ENCODE peak calls at places on chromosomes 13 and 19, in ten cellular contexts. J is Calu3, D is foreskin keratinocyte, Y is Caco-2, U is endothelial cell, P is H1, G is cardiac muscle cell, S is activated B cell treated with CpG ODN at 0.5 μM for 24 hours, V is pancreas, L is mammary epithelial cell. N is an unnamed sample.

GRCh38 chr13:91362908-91363307 is 15.4 kb downstream of the MIR17HG start:
- DNase-seq in U (no peak), G (no peak), L (no peak), Y (no peak), V (no peak), S (no peak), D (no peak), P (no peak), J (no peak), N (no peak)

GRCh38 chr13:95254341-95254740 is 46.9 kb downstream of the ABCC4 start:
- DNase-seq in V (no peak), U (no peak), P (no peak), D (peak; percentile 19), Y (peak; percentile 34), J (no peak), L (peak; percentile 46), G (no peak), S (no peak), N (no peak)

GRCh38 chr19:44782729-44783128 is 5.0 kb downstream of the CBLC start:
- DNase-seq in P (no peak), J (no peak), G (no peak), Y (no peak), D (no peak), S (no peak), L (no peak), V (no peak), U (no peak), N (no peak)

GRCh38 chr13:27174766-27175455 is 3.3 kb upstream of the USP12 start:
- DNase-seq in V (no peak), U (no peak), S (no peak), L (no peak), G (peak; percentile 15), J (no peak), Y (no peak), P (no peak), D (no peak), N (no peak)

GRCh38 chr13:32737111-32737571 is 150.9 kb downstream of the PDS5B start:
- DNase-seq in J (no peak), V (no peak), L (no peak), G (peak; percentile 40), P (no peak), S (no peak), Y (no peak), U (no peak), D (no peak), N (no peak)

GRCh38 chr13:40269086-40269485 is 397.4 kb downstream of the FOXO1 start:
- DNase-seq in D (no peak), P (no peak), Y (no peak), J (no peak), U (no peak), S (no peak), L (no peak), V (no peak), G (peak; percentile 24), N (no peak)

GRCh38 chr13:95809429-95809828 is 132.5 kb downstream of the DNAJC3 start:
- DNase-seq in V (no peak), L (no peak), J (no peak), P (no peak), S (no peak), D (no peak), U (no peak), G (no peak), Y (no peak), N (no peak)

GRCh38 chr13:84606616-84607015 is 724.3 kb upstream of the SLITRK1 start:
- DNase-seq in P (no peak), V (no peak), J (no peak), S (no peak), D (no peak), L (no peak), Y (no peak), G (no peak), U (no peak), N (no peak)

GRCh38 chr19:49585023-49585422 is 3.9 kb downstream of the PRRG2 start:
- DNase-seq in L (no peak), V (no peak), U (no peak), Y (no peak), G (no peak), D (no peak), P (peak; percentile 81), J (no peak), S (no peak), N (no peak)

GRCh38 chr19:56927791-56928207 is 87.3 kb upstream of the PEG3 start:
- DNase-seq in L (no peak), V (no peak), J (no peak), Y (no peak), P (no peak), D (no peak), G (no peak), U (no peak), S (no peak), N (no peak)

GRCh38 chr13:111962431-111962891 is 104.5 kb upstream of the SOX1 start:
- DNase-seq in S (no peak), G (no peak), L (no peak), J (no peak), Y (no peak), P (no peak), D (no peak), V (no peak), U (no peak), N (no peak)

GRCh38 chr13:111963031-111963430 is 103.9 kb upstream of the SOX1 start:
- DNase-seq in Y (no peak), S (no peak), G (no peak), D (no peak), L (no peak), J (no peak), P (no peak), U (no peak), V (no peak), N (no peak)

GRCh38 chr13:111966969-111967368 is 100.0 kb upstream of the SOX1 start:
- DNase-seq in J (no peak), P (no peak), V (no peak), G (no peak), Y (no peak), U (no peak), L (no peak), D (no peak), S (no peak), N (no peak)

GRCh38 chr13:111965466-111966214 is 101.3 kb upstream of the SOX1 start:
- DNase-seq in J (no peak), V (no peak), L (no peak), U (no peak), D (no peak), S (no peak), P (no peak), Y (no peak), G (no peak), N (no peak)

GRCh38 chr13:111964411-111965035 is 102.4 kb upstream of the SOX1 start:
- DNase-seq in P (no peak), G (no peak), Y (no peak), S (no peak), U (no peak), D (no peak), L (no peak), V (no peak), J (no peak), N (no peak)
- TF ChIP-seq CTCF in P (no peak), G (no peak), Y (no peak), S (no peak), U (no peak), D (no peak), L (no peak), V (no peak), J (no peak), N (no peak)

GRCh38 chr13:48069573-48069972 is 25.3 kb downstream of the MED4 start:
- DNase-seq in U (no peak), J (no peak), D (no peak), G (no peak), V (no peak), L (no peak), Y (no peak), S (no peak), P (no peak), N (no peak)

GRCh38 chr13:48066310-48066989 is 28.5 kb downstream of the MED4 start:
- DNase-seq in Y (no peak), D (peak; percentile 41), U (no peak), V (no peak), P (no peak), J (no peak), S (no peak), L (peak; percentile 65), G (peak; percentile 8), N (no peak)

GRCh38 chr13:48068952-48069351 is 26.0 kb downstream of the MED4 start:
- DNase-seq in P (no peak), V (no peak), S (no peak), Y (no peak), L (no peak), J (no peak), G (no peak), D (no peak), U (no peak), N (no peak)

GRCh38 chr13:48070942-48071341 is 24.0 kb downstream of the MED4 start:
- DNase-seq in D (no peak), Y (no peak), U (no peak), P (no peak), J (no peak), G (no peak), V (no peak), S (no peak), L (no peak), N (no peak)

GRCh38 chr13:48068036-48068435 is 26.9 kb downstream of the MED4 start:
- DNase-seq in G (no peak), L (no peak), D (no peak), S (no peak), J (no peak), V (no peak), P (no peak), Y (no peak), U (no peak), N (no peak)
- TF ChIP-seq CTCF in G (no peak), L (no peak), D (peak; percentile 20), S (no peak), J (no peak), V (no peak), P (no peak), Y (no peak), U (no peak), N (no peak)

GRCh38 chr19:55459551-55459949 is 1.9 kb downstream of the ISOC2 start:
- DNase-seq in U (no peak), L (no peak), D (no peak), P (no peak), J (no peak), S (no peak), G (no peak), Y (no peak), V (no peak), N (no peak)
- TF ChIP-seq CTCF in U (no peak), L (no peak), D (no peak), P (no peak), J (no peak), S (no peak), G (no peak), Y (no peak), V (no peak), N (no peak)

DNA sequence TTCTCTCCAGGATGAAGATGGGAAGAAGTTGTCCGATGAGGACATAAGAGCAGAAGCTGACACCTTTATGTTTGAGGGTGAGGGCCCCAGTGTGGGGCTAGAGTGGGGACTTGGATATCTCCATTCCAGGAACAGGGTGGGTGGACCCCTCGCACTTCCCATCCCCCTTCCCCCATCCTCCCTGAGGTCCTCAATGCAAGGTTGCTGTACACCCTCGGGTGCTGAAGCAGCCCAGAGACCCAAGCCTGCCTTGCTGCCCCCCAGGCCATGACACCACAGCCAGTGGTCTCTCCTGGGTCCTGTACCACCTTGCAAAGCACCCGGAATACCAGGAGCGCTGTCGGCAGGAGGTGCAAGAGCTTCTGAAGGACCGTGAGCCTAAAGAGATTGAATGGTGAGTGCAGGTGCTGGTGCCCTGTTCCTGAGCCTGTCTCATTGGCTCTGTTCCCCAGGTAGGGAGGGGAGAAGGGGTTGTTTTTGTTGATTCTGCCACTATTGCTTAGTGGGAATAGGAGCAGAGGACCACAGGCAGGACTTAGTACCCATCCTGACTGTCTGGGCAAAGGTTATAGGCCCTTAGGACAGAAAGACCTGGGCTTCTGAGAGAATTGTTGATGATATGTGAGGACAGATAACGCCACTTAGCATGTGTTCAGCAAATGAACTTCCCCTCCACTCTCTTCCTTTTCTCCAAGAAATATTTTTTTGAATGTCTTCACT is 12.0 kb downstream of the CYP4F3 start:
- DNase-seq in D (no peak), J (no peak), S (no peak), Y (no peak), L (no peak), P (no peak), G (no peak), V (no peak), U (no peak), N (no peak)
- TF ChIP-seq CTCF in D (no peak), J (no peak), S (no peak), Y (no peak), L (no peak), P (no peak), G (no peak), V (no peak), U (no peak), N (no peak)

N was measured in CD14-positive monocyte.